ENCODE peak calls at places on chromosomes 16 and 17, in nine cellular contexts. W, J, P, S, D, O, L, K and T are unnamed samples.

GRCh38 chr17:13981881-13982280 is 87.4 kb upstream of the COX10 start:
- DNase-seq in W (no peak), J (no peak), P (peak; percentile 10), S (no peak), D (no peak), O (no peak), L (no peak), K (no peak), T (no peak)

GRCh38 chr16:86628614-86629013 is 50.3 kb downstream of the FOXL1 start:
- DNase-seq in W (no peak), J (no peak), P (no peak), S (peak; percentile 72), D (no peak), O (no peak), L (no peak), K (no peak), T (no peak)

GRCh38 chr17:41615454-41615853 is 2.9 kb upstream of the KRT16 start:
- DNase-seq in W (no peak), J (no peak), P (no peak), S (no peak), D (no peak), O (no peak), L (no peak), K (no peak), T (no peak)

GRCh38 chr16:22366889-22367288 is 7.5 kb downstream of the CDR2 start:
- DNase-seq in W (no peak), J (no peak), P (no peak), S (no peak), D (no peak), O (no peak), L (no peak), K (no peak), T (no peak)

GRCh38 chr17:56824503-56824902 is 9.2 kb downstream of the C17orf67 start:
- DNase-seq in W (no peak), J (no peak), P (no peak), S (peak; percentile 9), D (no peak), O (no peak), L (no peak), K (no peak), T (no peak)

GRCh38 chr17:44557653-44558285 is 485 bp downstream of the FZD2 start:
- DNase-seq in W (no peak), J (peak; percentile 17), P (peak; percentile 79), S (peak; percentile 66), D (no peak), O (peak; percentile 31), L (no peak), K (peak; percentile 56), T (no peak)

GRCh38 chr16:77816293-77816692 is 27.9 kb downstream of the VAT1L start:
- DNase-seq in W (no peak), J (no peak), P (peak; percentile 21), S (no peak), D (no peak), O (no peak), L (no peak), K (no peak), T (no peak)

GRCh38 chr17:81063488-81064093 is 28.6 kb downstream of the BAIAP2 start:
- DNase-seq in W (no peak), J (no peak), P (no peak), S (no peak), D (no peak), O (no peak), L (no peak), K (no peak), T (no peak)

GRCh38 chr16:27972500-27972899 is 91.0 kb downstream of the GSG1L start:
- DNase-seq in W (peak; percentile 21), J (no peak), P (peak; percentile 59), S (peak; percentile 27), D (no peak), O (peak; percentile 35), L (peak; percentile 43), K (no peak), T (peak; percentile 20)

GRCh38 chr16:88274847-88275246 is 107.9 kb upstream of the ZNF469 start:
- DNase-seq in W (no peak), J (no peak), P (peak; percentile 84), S (no peak), D (no peak), O (no peak), L (no peak), K (no peak), T (no peak)

GRCh38 chr16:88533945-88534641 is 36.1 kb upstream of the ZC3H18 start:
- DNase-seq in W (no peak), J (peak; percentile 64), P (peak; percentile 78), S (peak; percentile 71), D (peak; percentile 64), O (peak; percentile 63), L (peak; percentile 39), K (peak; percentile 85), T (peak; percentile 79)

GRCh38 chr16:68356249-68356918 is 45.6 kb downstream of the PRMT7 start:
- DNase-seq in W (peak; percentile 89), J (no peak), P (peak; percentile 25), S (no peak), D (peak; percentile 60), O (peak; percentile 60), L (no peak), K (no peak), T (no peak)

GRCh38 chr17:39217734-39218369 is 7.9 kb downstream of the STAC2 start:
- DNase-seq in W (no peak), J (no peak), P (no peak), S (no peak), D (no peak), O (no peak), L (no peak), K (no peak), T (no peak)